ENCODE peak calls at places on chromosomes 7 and 10, in four cellular contexts. F is NCI-H1092, T is GM23248, W is GM10248. I is an unnamed sample.

GRCh38 chr7:114356133-114356532 is 58.5 kb upstream of the FOXP2 start:
- DNase-seq in F (no peak), T (peak), W (no peak), I (no peak)

GRCh38 chr10:107969936-107970335 is 805.4 kb upstream of the SORCS1 start:
- DNase-seq in F (no peak), T (no peak), W (no peak), I (no peak)

GRCh38 chr7:106053109-106053508 is 59.0 kb downstream of the SYPL1 start:
- DNase-seq in F (no peak), T (no peak), W (no peak), I (no peak)

GRCh38 chr7:70710651-70711050 is 421.3 kb upstream of the GALNT17 start:
- DNase-seq in F (no peak), T (no peak), W (no peak), I (no peak)

GRCh38 chr10:84264611-84265141 is 19.8 kb downstream of the RGR start:
- DNase-seq in F (peak), T (peak), W (peak), I (no peak)

GRCh38 chr10:98078774-98079173 is 48.4 kb upstream of the CRTAC1 start:
- DNase-seq in F (no peak), T (no peak), W (no peak), I (no peak)

GRCh38 chr7:94240902-94241301 is 153.8 kb upstream of the COL1A2 start:
- DNase-seq in F (no peak), T (peak), W (no peak), I (no peak)

GRCh38 chr10:11208243-11208642 is 190.6 kb downstream of the CELF2 start:
- DNase-seq in F (no peak), T (no peak), W (no peak), I (no peak)

GRCh38 chr10:101005361-101005760 is 5.8 kb downstream of the LZTS2 start:
- DNase-seq in F (no peak), T (no peak), W (no peak), I (no peak)

GRCh38 chr10:6778992-6779701 is 199.1 kb upstream of the PRKCQ start:
- DNase-seq in F (no peak), T (peak), W (no peak), I (no peak)

GRCh38 chr10:81814842-81815241 is 60.2 kb upstream of the NRG3 start:
- DNase-seq in F (no peak), T (no peak), W (no peak), I (no peak)

GRCh38 chr7:8147760-8148463 is 114.1 kb downstream of the ICA1 start:
- DNase-seq in F (peak), T (no peak), W (no peak), I (no peak)

GRCh38 chr7:109476409-109476808 is 906.7 kb downstream of the DNAJB9 start:
- DNase-seq in F (peak), T (no peak), W (no peak), I (no peak)

GRCh38 chr7:157515342-157516041 is 178.7 kb downstream of the DNAJB6 start:
- DNase-seq in F (no peak), T (no peak), W (no peak), I (no peak)